ENCODE peak calls at places on chromosomes 11 and 22, in six cellular contexts. V is T-cell; F is MV-4-11; Q is stimulated activated CD4-positive, alpha-beta T cell treated with anti-CD3 and anti-CD28 coated beads, Interleukin-2, amount 100 ng/mL, for 4 hours; A is activated CD4-positive, alpha-beta T cell treated with anti-CD3 and anti-CD28 coated beads, Interleukin-2, amount 10 ng/mL, durations not matched to agents 7 days and 5 days; U is fibroblast of lung. W is an unnamed sample.

GRCh38 chr22:32476286-32476685 is 1.7 kb downstream of the FBXO7 start:
- DNase-seq in A (no peak), V (no peak), U (no peak), F (no peak), Q (no peak), W (no peak)

GRCh38 chr22:29106839-29107238 is 34.0 kb downstream of the KREMEN1 start:
- DNase-seq in V (no peak), Q (no peak), U (no peak), F (no peak), A (no peak), W (no peak)

GRCh38 chr11:13222285-13222684 is 55.3 kb upstream of the BMAL1 start:
- DNase-seq in A (no peak), V (no peak), U (peak), Q (no peak), F (no peak), W (no peak)

GRCh38 chr11:73174495-73174791 is 32.3 kb upstream of the FCHSD2 start:
- DNase-seq in Q (no peak), F (no peak), U (no peak), V (no peak), A (no peak), W (no peak)

GRCh38 chr11:116724813-116725212 is 48.0 kb downstream of the BUD13 start:
- DNase-seq in A (no peak), F (no peak), V (no peak), U (no peak), Q (no peak), W (no peak)

GRCh38 chr11:125494033-125494364 is 2.1 kb downstream of the FEZ1 start:
- DNase-seq in Q (no peak), F (no peak), A (no peak), V (no peak), U (no peak), W (no peak)

GRCh38 chr11:78902771-78903507 is 328.3 kb upstream of the NARS2 start:
- DNase-seq in Q (no peak), U (no peak), A (no peak), V (no peak), F (no peak), W (no peak)

GRCh38 chr11:62395885-62396778 is 22.7 kb upstream of the SCGB1A1 start:
- DNase-seq in F (no peak), A (no peak), V (no peak), Q (no peak), U (no peak), W (no peak)

GRCh38 chr11:75298191-75298590 is 53.3 kb downstream of the ARRB1 start:
- DNase-seq in Q (no peak), V (no peak), A (no peak), F (no peak), U (peak), W (no peak)

GRCh38 chr22:43094551-43094950 is 5.4 kb upstream of the TTLL1 start:
- DNase-seq in A (no peak), U (no peak), Q (no peak), V (no peak), F (no peak), W (no peak)

GRCh38 chr22:22201185-22201924 is 43.2 kb upstream of the VPREB1 start:
- DNase-seq in V (no peak), F (peak), A (peak), Q (no peak), U (no peak), W (peak)

GRCh38 chr11:133663586-133663985 is 131.3 kb upstream of the OPCML start:
- DNase-seq in F (no peak), Q (no peak), V (no peak), A (no peak), U (no peak), W (no peak)

GRCh38 chr11:6968816-6969215 is 42.6 kb downstream of the ZNF215 start:
- DNase-seq in Q (no peak), V (no peak), U (peak), A (no peak), F (no peak), W (no peak)

GRCh38 chr11:87466228-87466627 is 428.5 kb downstream of the TMEM135 start:
- DNase-seq in A (no peak), Q (no peak), U (no peak), F (no peak), V (no peak), W (no peak)

GRCh38 chr22:30183861-30184278 is 62.7 kb downstream of the LIF start:
- DNase-seq in F (peak), U (peak), V (no peak), A (peak), Q (no peak), W (no peak)

GRCh38 chr22:19805821-19806212 is 45.2 kb downstream of the TBX1 start:
- DNase-seq in V (no peak), Q (no peak), A (no peak), U (no peak), F (no peak), W (no peak)

GRCh38 chr22:44691796-44692661 is 10.0 kb upstream of the PRR5 start:
- DNase-seq in F (no peak), Q (no peak), U (no peak), V (no peak), A (no peak), W (no peak)

GRCh38 chr22:18905540-18906409 is at the start of gene DGCR6:
- DNase-seq in Q (no peak), U (no peak), F (no peak), A (no peak), V (no peak), W (no peak)

GRCh38 chr11:72583616-72584292 is 90.5 kb downstream of the PDE2A start:
- DNase-seq in Q (no peak), U (no peak), A (no peak), F (no peak), V (no peak), W (no peak)

GRCh38 chr11:44816761-44817160 is 90.0 kb downstream of the TSPAN18 start:
- DNase-seq in F (no peak), U (no peak), A (no peak), V (no peak), Q (no peak), W (no peak)

GRCh38 chr11:71086687-71087258 is 165.6 kb downstream of the SHANK2 start:
- DNase-seq in A (no peak), V (no peak), Q (no peak), F (no peak), U (no peak), W (no peak)

GRCh38 chr11:75339685-75340409 is 11.6 kb downstream of the ARRB1 start:
- DNase-seq in U (no peak), F (peak), Q (no peak), V (no peak), A (no peak), W (no peak)

GRCh38 chr11:304915-305833 is 2.4 kb upstream of the IFITM2 start:
- DNase-seq in F (peak), U (peak), V (peak), A (peak), Q (peak), W (no peak)